ENCODE peak calls at places on chromosomes 1 and 21, in eight cellular contexts. U is lower lobe of right lung, J is spleen, F is left ventricle myocardium inferior, S is Peyer's patch, I is heart right ventricle, Q is small intestine, A is stomach. N is an unnamed sample. For H3K27me3, the result is how much of the 10 kb centered on the place peaks cover.

GRCh38 chr1:119000371-119001180 is 12.4 kb upstream of the TBX15 start:
- DNase-seq in U (no peak), J (peak), F (no peak), S (no peak), I (peak), Q (no peak), A (no peak), N (no peak)

GRCh38 chr1:179083031-179083345 is 1.1 kb downstream of the TOR3A start:
- DNase-seq in U (no peak), J (no peak), F (no peak), S (no peak), I (no peak), Q (no peak), A (no peak), N (peak)

GRCh38 chr1:193629875-193630274 is 443.5 kb upstream of the B3GALT2 start:
- DNase-seq in U (no peak), J (no peak), F (no peak), S (no peak), I (no peak), Q (no peak), A (no peak), N (no peak)

GRCh38 chr1:232984577-232985425 is 34.4 kb downstream of the NTPCR start:
- DNase-seq in U (no peak), J (no peak), F (no peak), S (no peak), I (no peak), Q (peak), A (no peak), N (no peak)

GRCh38 chr1:59707216-59707615 is 107.5 kb upstream of the HOOK1 start:
- DNase-seq in U (no peak), J (no peak), F (peak), S (no peak), I (no peak), Q (no peak), A (no peak), N (peak)

GRCh38 chr1:51859737-51860136 is 18.8 kb downstream of the NRDC start:
- DNase-seq in U (no peak), J (no peak), F (no peak), S (no peak), I (no peak), Q (no peak), A (no peak), N (no peak)

GRCh38 chr1:181936269-181936668 is 125.2 kb downstream of the ZNF648 start:
- DNase-seq in U (no peak), J (no peak), F (no peak), S (no peak), I (no peak), Q (no peak), A (no peak), N (no peak)

GRCh38 chr1:66283583-66284041 is 250.3 kb upstream of the SGIP1 start:
- DNase-seq in U (no peak), J (no peak), F (no peak), S (no peak), I (no peak), Q (no peak), A (no peak), N (peak)

GRCh38 chr21:32698286-32698685 is 29.5 kb downstream of the SYNJ1 start:
- DNase-seq in U (no peak), J (no peak), F (no peak), S (no peak), I (no peak), Q (peak), A (no peak), N (no peak)

GRCh38 chr1:228030451-228031201 is 23.8 kb downstream of the WNT3A start:
- DNase-seq in U (peak), J (peak), F (peak), S (peak), I (no peak), Q (no peak), A (no peak), N (no peak)

GRCh38 chr1:19462781-19463180 is 22.6 kb downstream of the CAPZB start:
- DNase-seq in U (no peak), J (no peak), F (no peak), S (no peak), I (no peak), Q (no peak), A (no peak), N (no peak)

GRCh38 chr1:41735139-41735538 is 183.6 kb downstream of the HIVEP3 start:
- DNase-seq in U (no peak), J (no peak), F (no peak), S (no peak), I (no peak), Q (no peak), A (no peak), N (no peak)

GRCh38 chr1:115454835-115455511 is 116.9 kb upstream of the NGF start:
- DNase-seq in U (peak), J (no peak), F (peak), S (no peak), I (peak), Q (no peak), A (no peak), N (peak)

DNA sequence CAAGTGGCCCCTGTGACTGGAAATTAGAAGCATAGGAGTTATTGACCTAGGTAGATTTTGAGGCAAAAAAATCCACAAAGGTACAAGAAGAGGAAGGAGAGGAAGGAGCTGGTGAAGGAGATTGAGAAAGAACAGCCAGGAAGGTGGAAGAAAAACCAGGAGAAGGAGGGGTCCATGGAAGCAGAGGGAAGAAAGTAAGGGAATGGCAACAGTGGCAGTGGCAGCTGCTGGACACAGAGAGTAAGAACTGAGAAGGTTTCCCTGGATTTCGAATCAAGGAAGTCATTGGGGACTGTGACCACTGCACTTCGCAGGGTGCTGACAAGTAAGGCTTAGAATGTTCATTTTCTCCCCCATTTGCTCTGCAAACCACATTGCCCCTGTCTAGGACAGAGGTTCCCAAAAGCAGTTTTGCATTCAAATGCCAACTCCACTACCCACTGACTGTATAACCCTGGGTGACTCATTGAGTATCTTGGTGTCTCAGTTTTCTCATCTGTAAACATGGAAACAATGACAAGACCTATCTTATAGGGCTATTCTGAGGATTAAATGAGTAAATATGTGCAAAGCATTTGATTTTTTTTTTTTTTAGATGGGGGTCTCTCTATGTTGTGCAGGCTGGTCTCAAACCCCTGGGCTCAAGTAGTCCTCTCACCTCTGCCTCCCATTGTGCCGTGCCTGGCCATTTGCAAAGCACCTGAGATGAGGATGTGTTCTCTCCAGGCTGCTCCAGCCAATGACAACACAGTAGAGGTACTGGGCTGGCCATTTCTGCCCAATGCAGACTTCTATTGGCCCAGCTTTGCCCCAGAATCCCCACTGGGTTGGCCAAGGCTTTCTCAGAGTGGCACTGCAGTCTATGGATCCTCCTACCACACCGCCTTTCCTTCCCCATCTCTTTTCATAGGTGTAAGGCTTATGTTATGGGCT is 9.3 kb upstream of the CAPN2 start:
- DNase-seq in U (no peak), J (no peak), F (no peak), S (peak), I (no peak), Q (no peak), A (no peak), N (peak)
- H3K4me3 ChIP-seq in U (no peak), J (no peak), F (no peak), S (no peak), I (no peak), Q (no peak), A (no peak), N (peak)

GRCh38 chr1:46522184-46522968 is 29.1 kb downstream of the KNCN start:
- DNase-seq in U (peak), J (peak), F (no peak), S (peak), I (no peak), Q (peak), A (peak), N (peak)
- H3K27me3 ChIP-seq in U (under half), J (half or more), F (half or more), S (under half), I (half or more), Q (under half), A (under half), N (under half)

DNA sequence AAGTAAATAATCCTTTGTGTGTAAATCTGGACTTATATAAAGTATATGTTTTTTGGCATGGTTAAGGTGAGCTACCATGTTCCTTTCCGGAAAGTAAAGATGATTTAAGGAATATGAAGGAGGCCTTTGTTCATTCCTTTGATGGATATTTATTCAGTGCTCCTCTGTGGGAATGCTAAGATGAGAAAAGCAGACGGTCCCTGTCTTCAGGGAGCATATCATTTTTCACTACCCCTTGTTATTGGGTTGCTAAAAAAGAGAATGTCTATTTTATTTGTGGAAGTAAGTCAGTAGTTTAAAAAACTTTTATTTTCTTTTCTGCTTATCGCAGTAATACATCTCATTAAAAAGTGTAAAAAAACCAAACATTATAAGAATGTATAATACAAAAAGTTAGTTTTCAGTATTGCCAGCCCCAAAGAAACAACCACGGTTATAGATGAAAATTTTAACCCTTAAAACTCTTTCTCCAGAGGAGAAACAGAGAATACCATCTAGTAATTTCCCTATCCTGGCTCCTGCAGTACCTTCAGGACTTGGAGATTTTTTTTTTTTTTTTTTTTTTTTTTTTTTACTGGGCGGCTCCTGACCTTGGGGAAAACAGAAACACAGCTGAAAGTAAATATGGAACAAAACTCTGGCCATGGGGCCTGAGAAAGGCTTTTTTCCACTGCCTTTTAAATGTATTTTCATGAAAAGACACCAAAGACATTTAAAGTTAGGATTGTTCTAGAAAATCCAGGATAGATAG is 35.3 kb upstream of the CNN3 start:
- DNase-seq in U (no peak), J (no peak), F (no peak), S (no peak), I (no peak), Q (peak), A (no peak), N (no peak)
- H3K4me3 ChIP-seq in U (peak), J (no peak), F (peak), S (peak), I (peak), Q (peak), A (peak), N (peak)

GRCh38 chr1:38561699-38562098 is 297.9 kb downstream of the RRAGC start:
- DNase-seq in U (no peak), J (no peak), F (no peak), S (no peak), I (no peak), Q (no peak), A (no peak), N (no peak)

GRCh38 chr1:38558055-38558454 is 301.5 kb downstream of the RRAGC start:
- DNase-seq in U (no peak), J (no peak), F (no peak), S (no peak), I (no peak), Q (no peak), A (no peak), N (no peak)

GRCh38 chr1:38561110-38561509 is 298.5 kb downstream of the RRAGC start:
- DNase-seq in U (no peak), J (no peak), F (no peak), S (no peak), I (no peak), Q (no peak), A (no peak), N (no peak)

GRCh38 chr1:38558476-38559179 is 300.9 kb downstream of the RRAGC start:
- DNase-seq in U (no peak), J (peak), F (no peak), S (peak), I (no peak), Q (no peak), A (no peak), N (no peak)

DNA sequence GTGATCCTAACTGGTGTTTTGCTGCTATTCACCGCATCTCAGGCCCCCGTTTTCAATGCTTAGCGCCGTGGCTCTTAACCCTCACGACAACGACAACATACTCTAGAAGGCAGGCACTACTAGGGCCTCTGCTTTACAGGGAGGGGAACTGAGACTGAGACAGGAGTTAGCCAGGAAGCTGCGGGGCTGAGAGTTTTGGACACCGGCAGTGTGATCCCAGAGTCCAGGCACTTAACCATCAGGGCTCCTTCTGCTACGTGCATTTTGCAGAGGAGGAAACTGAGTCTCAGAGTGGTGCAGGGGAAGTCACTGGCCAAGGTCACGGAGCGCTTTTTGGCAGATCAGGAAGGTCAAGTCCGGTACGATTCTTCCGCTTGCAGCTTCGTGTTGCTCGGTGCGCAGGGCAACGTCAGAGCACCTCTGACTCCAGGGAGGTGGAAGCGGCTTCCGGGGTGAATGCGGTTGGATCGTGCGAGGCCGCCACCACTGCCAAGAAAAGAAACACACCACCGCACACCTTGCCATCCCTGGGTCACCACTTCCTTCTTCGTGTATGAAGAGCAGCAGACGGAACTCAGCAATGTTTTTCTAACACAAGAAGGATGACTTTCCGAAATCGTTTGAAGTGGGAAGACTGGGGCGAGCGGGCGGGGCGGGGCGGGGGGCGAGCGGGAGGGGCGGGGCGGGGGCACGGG is 300.2 kb downstream of the RRAGC start:
- DNase-seq in U (peak), J (peak), F (no peak), S (peak), I (no peak), Q (peak), A (peak), N (no peak)
- H3K27me3 ChIP-seq in U (under half), J (under half), F (half or more), S (under half), I (half or more), Q (under half), A (under half), N (under half)